ENCODE peak calls at places on chromosomes 3 and 15, in five cellular contexts. P, H, J, S and T are unnamed samples.
A peak's percentile ranks its signal among the peaks of the same experiment; 100 is the strongest.

GRCh38 chr3:32302601-32303000 is 64.1 kb downstream of the CMTM8 start:
- DNase-seq in H (no peak), P (no peak), J (no peak), S (no peak), T (no peak)

GRCh38 chr3:101903426-101903825 is 54.1 kb downstream of the NFKBIZ start:
- DNase-seq in H (no peak), P (no peak), S (no peak), J (no peak), T (no peak)

GRCh38 chr3:124860599-124860998 is 26.6 kb downstream of the ITGB5 start:
- DNase-seq in S (no peak), J (no peak), P (peak; percentile 80), H (peak; percentile 77), T (peak; percentile 97)

GRCh38 chr15:89129123-89129815 is 41.0 kb downstream of the ABHD2 start:
- DNase-seq in S (peak; percentile 24), P (no peak), H (peak; percentile 78), J (peak; percentile 70), T (no peak)

GRCh38 chr3:119035014-119035346 is 334 bp upstream of the IGSF11 start:
- DNase-seq in J (no peak), S (no peak), H (no peak), P (no peak), T (no peak)

GRCh38 chr3:69197922-69198540 is 75.6 kb upstream of the LMOD3 start:
- DNase-seq in H (no peak), S (no peak), P (no peak), J (peak; percentile 75), T (no peak)

GRCh38 chr3:182258538-182259177 is 534.6 kb upstream of the ATP11B start:
- DNase-seq in J (no peak), S (no peak), P (peak; percentile 31), H (peak; percentile 50), T (peak; percentile 3)

GRCh38 chr3:20683912-20684311 is 497.9 kb upstream of the SGO1 start:
- DNase-seq in J (no peak), S (no peak), P (no peak), H (no peak), T (peak; percentile 62)

GRCh38 chr3:122067588-122068240 is 12.6 kb downstream of the CD86 start:
- DNase-seq in H (no peak), P (no peak), S (no peak), J (no peak), T (no peak)

GRCh38 chr3:26029323-26029722 is 239.4 kb downstream of the OXSM start:
- DNase-seq in H (no peak), P (no peak), S (no peak), J (no peak), T (no peak)

GRCh38 chr3:171776411-171776810 is 33.9 kb downstream of the PLD1 start:
- DNase-seq in J (no peak), P (no peak), S (no peak), H (peak; percentile 75), T (no peak)

GRCh38 chr3:130380398-130380797 is 34.9 kb downstream of the COL6A5 start:
- DNase-seq in P (no peak), J (no peak), S (no peak), H (no peak), T (no peak)

GRCh38 chr3:71771126-71771525 is 13.8 kb downstream of the PROK2 start:
- DNase-seq in S (no peak), P (no peak), H (no peak), J (no peak), T (no peak)

GRCh38 chr3:144810150-144810549 is 838.5 kb downstream of the DIPK2A start:
- DNase-seq in P (no peak), S (no peak), J (no peak), H (no peak), T (no peak)

GRCh38 chr3:123667784-123668183 is 82.9 kb upstream of the HACD2 start:
- DNase-seq in H (no peak), S (no peak), P (no peak), J (no peak), T (no peak)

GRCh38 chr15:69757186-69757585 is 304.6 kb downstream of the RPLP1 start:
- DNase-seq in S (no peak), P (no peak), H (no peak), J (peak; percentile 83), T (no peak)

GRCh38 chr3:194117114-194117845 is 18.7 kb upstream of the HES1 start:
- DNase-seq in P (no peak), H (no peak), S (no peak), J (no peak), T (no peak)

GRCh38 chr15:38069506-38069905 is 135.1 kb downstream of the TMCO5A start:
- DNase-seq in S (no peak), H (peak; percentile 28), J (no peak), P (no peak), T (peak; percentile 63)

GRCh38 chr15:39869251-39869650 is 50.8 kb downstream of the GPR176 start:
- DNase-seq in J (no peak), P (no peak), S (no peak), H (no peak), T (no peak)

GRCh38 chr3:10334461-10334860 is 13.5 kb upstream of the SEC13 start:
- DNase-seq in S (no peak), H (no peak), J (no peak), P (no peak), T (peak; percentile 37)

GRCh38 chr3:135649361-135649760 is 316.2 kb upstream of the PPP2R3A start:
- DNase-seq in P (no peak), J (no peak), H (no peak), S (no peak), T (no peak)

GRCh38 chr3:127478922-127479321 is 111.6 kb downstream of the TPRA1 start:
- DNase-seq in S (no peak), J (no peak), H (no peak), P (no peak), T (no peak)

GRCh38 chr15:65213241-65213640 is 2.0 kb upstream of the CILP start:
- DNase-seq in J (no peak), P (no peak), S (no peak), H (no peak), T (no peak)